ENCODE peak calls at places on chromosomes 12 and 14, in nine cellular contexts. R, L, G, A, P, J, F, I and Q are unnamed samples.

GRCh38 chr14:76955575-76956252 is 72.8 kb downstream of the IRF2BPL start:
- DNase-seq in A (peak), R (no peak), G (peak), I (peak), J (no peak), P (no peak), L (peak), F (peak), Q (peak)

GRCh38 chr12:13075114-13075471 is 28.4 kb downstream of the GSG1 start:
- DNase-seq in L (no peak), A (no peak), G (peak), P (no peak), R (no peak), F (no peak), J (no peak), I (no peak), Q (no peak)

GRCh38 chr14:27008187-27008586 is 410.4 kb upstream of the NOVA1 start:
- DNase-seq in A (no peak), L (no peak), F (no peak), J (no peak), G (no peak), P (no peak), R (no peak), I (no peak), Q (no peak)

GRCh38 chr14:104749958-104750529 is 2.9 kb upstream of the SIVA1 start:
- DNase-seq in P (no peak), J (no peak), I (no peak), L (no peak), R (no peak), A (no peak), G (peak), F (no peak), Q (no peak)

GRCh38 chr12:19846561-19846960 is 407.3 kb downstream of the AEBP2 start:
- DNase-seq in G (peak), F (no peak), J (peak), A (no peak), I (no peak), P (peak), R (no peak), L (no peak), Q (no peak)

GRCh38 chr14:99166506-99166905 is 105.5 kb downstream of the BCL11B start:
- DNase-seq in A (no peak), F (no peak), I (peak), G (no peak), P (no peak), J (no peak), R (no peak), L (no peak), Q (no peak)

GRCh38 chr12:27013606-27014084 is 539 bp downstream of the TM7SF3 start:
- DNase-seq in G (peak), F (no peak), P (peak), J (peak), A (peak), R (peak), I (no peak), L (no peak), Q (no peak)

GRCh38 chr12:93979189-93979588 is 169.2 kb upstream of the PLXNC1 start:
- DNase-seq in F (peak), L (no peak), R (no peak), P (peak), I (no peak), A (peak), J (peak), G (peak), Q (no peak)

GRCh38 chr14:53011053-53011462 is 60.2 kb upstream of the FERMT2 start:
- DNase-seq in I (peak), L (peak), J (peak), A (no peak), R (peak), F (no peak), P (no peak), G (peak), Q (peak)

GRCh38 chr12:42705863-42706262 is 116.3 kb upstream of the PRICKLE1 start:
- DNase-seq in R (peak), G (peak), P (peak), A (no peak), L (no peak), J (peak), F (no peak), I (no peak), Q (no peak)

GRCh38 chr12:38934696-38935095 is 29.3 kb upstream of the CPNE8 start:
- DNase-seq in L (no peak), P (no peak), A (no peak), R (no peak), F (no peak), G (no peak), J (no peak), I (no peak), Q (no peak)

GRCh38 chr14:39734306-39734705 is 302.1 kb upstream of the FBXO33 start:
- DNase-seq in P (no peak), R (no peak), A (no peak), F (no peak), I (peak), G (no peak), J (no peak), L (no peak), Q (no peak)

GRCh38 chr14:39726563-39726962 is 294.3 kb upstream of the FBXO33 start:
- DNase-seq in G (no peak), F (no peak), L (no peak), J (no peak), P (no peak), I (no peak), A (no peak), R (no peak), Q (no peak)

GRCh38 chr14:39733741-39734140 is 301.5 kb upstream of the FBXO33 start:
- DNase-seq in I (no peak), R (no peak), F (no peak), A (no peak), L (no peak), J (no peak), G (no peak), P (no peak), Q (no peak)

GRCh38 chr14:39731912-39732311 is 299.7 kb upstream of the FBXO33 start:
- DNase-seq in I (no peak), F (peak), G (no peak), A (peak), P (no peak), L (peak), R (no peak), J (no peak), Q (no peak)
- TF ChIP-seq CTCF in I (peak), F (peak), G (no peak), A (peak), P (no peak), L (peak), R (peak), J (no peak), Q (peak)

GRCh38 chr14:64823305-64823985 is 56.3 kb downstream of the SPTB start:
- DNase-seq in A (peak), F (peak), I (peak), G (peak), P (peak), J (peak), L (peak), R (peak), Q (peak)
- H2AFZ ChIP-seq in A (no peak), F (no peak), I (no peak), G (peak), P (peak), J (peak), L (no peak), R (peak), Q (peak)

DNA sequence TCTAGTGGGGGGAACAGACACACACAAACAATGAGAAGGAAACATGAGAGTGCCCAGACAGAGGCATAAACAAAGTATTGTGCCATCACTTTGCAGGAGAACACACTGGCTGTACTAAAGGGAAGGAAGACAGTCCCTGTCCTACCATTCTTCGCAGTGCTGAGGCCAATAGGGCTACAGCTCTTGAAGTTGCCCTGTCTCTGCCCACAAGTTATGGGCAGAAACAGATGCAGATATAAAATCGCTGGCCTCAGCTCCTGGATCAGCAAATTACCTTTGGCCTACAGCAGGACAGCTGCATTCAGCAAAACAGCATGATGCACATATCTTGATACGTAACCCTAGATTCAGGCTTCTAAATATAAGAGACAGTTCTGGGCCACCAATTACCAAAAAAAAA is 23.0 kb upstream of the PRKAB1 start:
- DNase-seq in I (no peak), A (no peak), F (no peak), L (no peak), P (no peak), J (no peak), G (no peak), R (no peak), Q (no peak)
- H3K4me2 ChIP-seq in I (no peak), A (no peak), F (no peak), L (no peak), P (no peak), J (no peak), G (no peak), R (no peak), Q (no peak)

GRCh38 chr12:7160183-7160582 is 29.3 kb upstream of the PEX5 start:
- DNase-seq in P (no peak), J (no peak), F (no peak), R (no peak), I (no peak), L (no peak), A (no peak), G (no peak), Q (no peak)

GRCh38 chr12:7161811-7162210 is 27.7 kb upstream of the PEX5 start:
- DNase-seq in L (no peak), J (no peak), P (no peak), F (no peak), G (peak), R (no peak), A (no peak), I (no peak), Q (no peak)

GRCh38 chr12:7161327-7161726 is 28.2 kb upstream of the PEX5 start:
- DNase-seq in L (no peak), G (no peak), I (no peak), P (no peak), A (no peak), R (no peak), J (no peak), F (no peak), Q (no peak)

GRCh38 chr12:7158866-7159600 is 28.9 kb downstream of the CLSTN3 start:
- DNase-seq in P (no peak), G (no peak), L (no peak), J (no peak), A (no peak), R (no peak), I (no peak), F (no peak), Q (no peak)

GRCh38 chr12:7162691-7163114 is 26.8 kb upstream of the PEX5 start:
- DNase-seq in J (peak), A (no peak), G (no peak), F (no peak), L (peak), P (no peak), R (peak), I (peak), Q (peak)
- TF ChIP-seq CTCF in J (peak), A (peak), G (peak), F (peak), L (peak), P (peak), R (peak), I (peak), Q (peak)

GRCh38 chr12:52387859-52388258 is 2.4 kb upstream of the KRT84 start:
- DNase-seq in P (no peak), F (no peak), A (no peak), J (no peak), I (no peak), R (no peak), G (no peak), L (no peak), Q (no peak)

GRCh38 chr12:52390739-52391617 is 5.5 kb upstream of the KRT84 start:
- DNase-seq in J (peak), P (peak), F (peak), I (peak), G (peak), R (peak), A (peak), L (peak), Q (peak)

GRCh38 chr12:52391618-52392002 is 6.2 kb upstream of the KRT84 start:
- DNase-seq in L (no peak), P (no peak), I (no peak), R (no peak), A (no peak), G (no peak), J (peak), F (no peak), Q (no peak)

GRCh38 chr12:52392465-52393007 is 7.1 kb upstream of the KRT84 start:
- DNase-seq in A (no peak), F (no peak), G (no peak), P (no peak), L (no peak), I (no peak), R (no peak), J (no peak), Q (no peak)

DNA sequence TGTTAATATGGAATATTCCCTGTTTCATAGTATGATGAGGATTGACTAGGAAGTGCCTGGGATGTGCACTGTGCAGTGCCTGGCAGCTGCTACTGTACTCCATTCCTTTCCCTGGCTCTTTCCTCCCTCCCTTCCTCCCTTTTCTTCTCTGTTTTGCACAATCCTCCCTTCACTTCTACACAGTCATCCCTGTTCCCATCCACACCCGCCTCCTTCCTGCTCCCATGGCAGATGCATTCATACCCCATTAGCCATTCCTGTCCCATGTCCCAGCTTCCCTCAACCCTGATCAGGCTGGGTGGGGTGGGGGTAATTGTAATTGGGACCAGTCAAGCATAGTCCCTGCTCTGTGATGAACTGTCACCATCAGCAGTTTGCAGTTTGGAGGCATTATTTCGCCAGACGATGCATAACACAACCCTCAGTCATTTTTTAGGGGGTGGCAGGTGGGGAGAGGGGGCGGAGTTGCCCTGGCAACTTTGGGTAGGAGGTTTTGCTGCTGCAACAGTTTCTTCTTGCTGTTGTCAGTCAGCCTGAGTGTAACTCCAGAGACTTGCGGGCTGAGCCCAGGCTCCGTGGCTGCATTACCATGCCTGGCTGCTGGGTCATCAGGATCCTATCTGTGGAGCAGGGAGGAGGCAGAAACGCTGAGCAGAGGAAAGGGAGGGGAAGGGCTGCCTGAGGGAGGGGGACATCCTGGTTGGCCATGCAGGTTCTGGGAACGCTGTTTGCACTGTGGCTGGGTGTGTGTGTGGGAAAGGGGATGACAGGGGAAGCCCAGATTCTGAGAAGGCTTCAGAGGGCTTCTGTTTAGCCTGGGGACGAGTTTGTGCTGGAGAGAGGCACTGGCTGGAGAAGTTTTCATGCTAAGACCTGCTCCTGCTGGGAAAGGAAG is 4.1 kb upstream of the KRT84 start:
- DNase-seq in G (no peak), F (no peak), J (peak), L (no peak), A (no peak), I (peak), P (no peak), R (no peak), Q (no peak)
- H2AFZ ChIP-seq in G (no peak), F (no peak), J (no peak), L (no peak), A (no peak), I (no peak), P (no peak), R (no peak), Q (no peak)